ENCODE peak calls at places on chromosomes 11 and 22, in six cellular contexts. X, A, D, R, N and H are unnamed samples.

GRCh38 chr22:48268771-48269552 is 1506.5 kb downstream of the TBC1D22A start:
- DNase-seq in X (no peak), A (peak), D (no peak), R (no peak), N (no peak), H (no peak)

GRCh38 chr11:69645801-69646492 is 5.0 kb downstream of the CCND1 start:
- DNase-seq in X (no peak), A (no peak), D (no peak), R (no peak), N (no peak), H (no peak)

GRCh38 chr11:74330065-74330858 is 18.8 kb upstream of the P4HA3 start:
- DNase-seq in X (no peak), A (no peak), D (no peak), R (no peak), N (no peak), H (no peak)

GRCh38 chr22:23240639-23241389 is 60.5 kb downstream of the BCR start:
- DNase-seq in X (peak), A (no peak), D (no peak), R (no peak), N (no peak), H (no peak)

GRCh38 chr11:113664069-113664980 is 41.8 kb downstream of the TMPRSS5 start:
- DNase-seq in X (no peak), A (no peak), D (no peak), R (no peak), N (no peak), H (no peak)

GRCh38 chr11:132134322-132134721 is 763.9 kb downstream of the NTM start:
- DNase-seq in X (no peak), A (no peak), D (no peak), R (no peak), N (no peak), H (no peak)

GRCh38 chr11:55669376-55669775 is 7.4 kb downstream of the OR4C6 start:
- DNase-seq in X (no peak), A (no peak), D (no peak), R (no peak), N (no peak), H (no peak)

GRCh38 chr11:33453225-33453624 is 196.0 kb downstream of the HIPK3 start:
- DNase-seq in X (no peak), A (no peak), D (no peak), R (no peak), N (no peak), H (no peak)

GRCh38 chr22:43270949-43271348 is 72.2 kb downstream of the SCUBE1 start:
- DNase-seq in X (no peak), A (no peak), D (no peak), R (no peak), N (no peak), H (no peak)

GRCh38 chr11:75191330-75191717 is 40.4 kb downstream of the SLCO2B1 start:
- DNase-seq in X (no peak), A (no peak), D (peak), R (no peak), N (no peak), H (peak)

GRCh38 chr11:69356703-69357457 is 62.9 kb downstream of the MYEOV start:
- DNase-seq in X (no peak), A (no peak), D (no peak), R (peak), N (no peak), H (no peak)

GRCh38 chr11:109378049-109378448 is 43.9 kb upstream of the C11orf87 start:
- DNase-seq in X (no peak), A (no peak), D (no peak), R (no peak), N (no peak), H (no peak)

GRCh38 chr11:23021287-23021863 is 161.1 kb upstream of the CCDC179 start:
- DNase-seq in X (peak), A (peak), D (peak), R (no peak), N (no peak), H (no peak)

GRCh38 chr22:48090332-48090672 is 1327.9 kb downstream of the TBC1D22A start:
- DNase-seq in X (no peak), A (no peak), D (no peak), R (no peak), N (no peak), H (no peak)

GRCh38 chr11:11324090-11324489 is 29.0 kb downstream of the CSNK2A3 start:
- DNase-seq in X (no peak), A (no peak), D (no peak), R (no peak), N (no peak), H (no peak)

GRCh38 chr11:64848779-64849599 is 4.5 kb upstream of the CDC42BPG start:
- DNase-seq in X (peak), A (peak), D (no peak), R (no peak), N (no peak), H (no peak)

GRCh38 chr11:44964526-44965209 is 14.0 kb upstream of the TP53I11 start:
- DNase-seq in X (no peak), A (no peak), D (no peak), R (no peak), N (no peak), H (no peak)

GRCh38 chr11:64284962-64285884 is at the start of gene GPR137:
- DNase-seq in X (peak), A (peak), D (peak), R (peak), N (peak), H (peak)

GRCh38 chr22:37806409-37807338 is 1.1 kb upstream of the GCAT start:
- DNase-seq in X (peak), A (no peak), D (peak), R (no peak), N (no peak), H (no peak)

GRCh38 chr22:44884968-44885805 is 124.6 kb downstream of the PHF21B start:
- DNase-seq in X (no peak), A (no peak), D (no peak), R (no peak), N (no peak), H (peak)

GRCh38 chr11:60970369-60970774 is 1.1 kb upstream of the CD6 start:
- DNase-seq in X (peak), A (peak), D (peak), R (peak), N (peak), H (peak)

GRCh38 chr11:31955838-31956237 is 135.0 kb upstream of the RCN1 start:
- DNase-seq in X (no peak), A (no peak), D (no peak), R (no peak), N (no peak), H (no peak)

GRCh38 chr11:104968856-104969776 is 742 bp upstream of the CASP4 start:
- DNase-seq in X (peak), A (no peak), D (no peak), R (no peak), N (no peak), H (peak)

GRCh38 chr11:72758304-72758689 is 6.1 kb upstream of the ARAP1 start:
- DNase-seq in X (no peak), A (no peak), D (no peak), R (no peak), N (no peak), H (no peak)

GRCh38 chr11:6402561-6402981 is 12.3 kb downstream of the SMPD1 start:
- DNase-seq in X (peak), A (peak), D (no peak), R (no peak), N (peak), H (no peak)

GRCh38 chr22:26805131-26805530 is 147.7 kb downstream of the MIAT start:
- DNase-seq in X (no peak), A (no peak), D (no peak), R (no peak), N (no peak), H (no peak)

GRCh38 chr11:62340269-62340901 is 3.1 kb downstream of the ASRGL1 start:
- DNase-seq in X (peak), A (peak), D (peak), R (no peak), N (peak), H (peak)

GRCh38 chr22:42473484-42474193 is 41.4 kb upstream of the NFAM1 start:
- DNase-seq in X (peak), A (peak), D (peak), R (no peak), N (no peak), H (no peak)

GRCh38 chr11:11672101-11672500 is 50.3 kb upstream of the GALNT18 start:
- DNase-seq in X (no peak), A (no peak), D (no peak), R (no peak), N (no peak), H (no peak)

GRCh38 chr11:75422248-75423231 is 10.5 kb downstream of the KLHL35 start:
- DNase-seq in X (peak), A (no peak), D (no peak), R (peak), N (no peak), H (no peak)

GRCh38 chr22:32226236-32227119 is 21.6 kb upstream of the RFPL2 start:
- DNase-seq in X (no peak), A (no peak), D (no peak), R (no peak), N (no peak), H (no peak)
- TF ChIP-seq CTCF in X (no peak), A (no peak), D (no peak), R (no peak), N (no peak), H (no peak)

DNA sequence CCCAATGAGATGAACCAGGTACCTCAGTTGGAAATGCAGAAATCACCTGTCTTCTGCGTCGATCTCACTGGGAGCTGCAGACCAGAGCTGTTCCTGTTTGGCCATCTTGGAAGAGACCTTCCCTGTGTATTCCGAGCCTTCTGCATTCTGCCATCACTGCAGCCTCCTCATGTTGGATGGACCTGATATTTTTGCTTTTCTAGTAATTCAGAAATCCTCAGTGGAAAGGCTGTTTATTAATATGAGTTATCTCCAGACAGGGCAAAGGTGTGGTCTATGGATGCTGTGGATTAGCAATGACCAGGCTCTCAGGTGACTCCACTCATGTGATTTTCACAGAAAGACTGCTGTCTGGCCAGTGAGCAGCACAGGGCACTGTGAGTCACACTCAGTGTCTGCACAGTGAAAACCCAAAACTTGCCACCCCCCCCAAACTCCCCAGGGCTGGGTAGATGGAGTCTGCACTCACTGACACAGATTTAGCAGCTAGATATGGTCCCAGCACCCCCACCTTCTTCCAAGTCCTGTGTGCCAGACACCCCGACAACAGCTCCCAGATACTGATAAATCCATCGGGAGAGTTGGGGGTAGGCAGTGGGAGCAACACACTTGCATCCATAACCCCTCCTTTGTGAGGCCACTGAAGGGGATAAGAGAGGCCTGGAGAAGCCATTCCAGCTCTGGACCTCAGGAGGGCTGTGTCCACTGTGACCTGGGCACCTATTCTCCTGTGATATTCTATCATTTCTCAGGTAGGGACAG is 75.2 kb upstream of the TOP3B start:
- DNase-seq in X (no peak), A (no peak), D (no peak), R (no peak), N (no peak), H (no peak)
- TF ChIP-seq CTCF in X (no peak), A (no peak), D (no peak), R (no peak), N (no peak), H (no peak)

GRCh38 chr22:20758688-20759087 is 15.2 kb upstream of the SERPIND1 start:
- DNase-seq in X (no peak), A (no peak), D (no peak), R (no peak), N (no peak), H (no peak)
- TF ChIP-seq CTCF in X (no peak), A (no peak), D (no peak), R (no peak), N (no peak), H (no peak)

DNA sequence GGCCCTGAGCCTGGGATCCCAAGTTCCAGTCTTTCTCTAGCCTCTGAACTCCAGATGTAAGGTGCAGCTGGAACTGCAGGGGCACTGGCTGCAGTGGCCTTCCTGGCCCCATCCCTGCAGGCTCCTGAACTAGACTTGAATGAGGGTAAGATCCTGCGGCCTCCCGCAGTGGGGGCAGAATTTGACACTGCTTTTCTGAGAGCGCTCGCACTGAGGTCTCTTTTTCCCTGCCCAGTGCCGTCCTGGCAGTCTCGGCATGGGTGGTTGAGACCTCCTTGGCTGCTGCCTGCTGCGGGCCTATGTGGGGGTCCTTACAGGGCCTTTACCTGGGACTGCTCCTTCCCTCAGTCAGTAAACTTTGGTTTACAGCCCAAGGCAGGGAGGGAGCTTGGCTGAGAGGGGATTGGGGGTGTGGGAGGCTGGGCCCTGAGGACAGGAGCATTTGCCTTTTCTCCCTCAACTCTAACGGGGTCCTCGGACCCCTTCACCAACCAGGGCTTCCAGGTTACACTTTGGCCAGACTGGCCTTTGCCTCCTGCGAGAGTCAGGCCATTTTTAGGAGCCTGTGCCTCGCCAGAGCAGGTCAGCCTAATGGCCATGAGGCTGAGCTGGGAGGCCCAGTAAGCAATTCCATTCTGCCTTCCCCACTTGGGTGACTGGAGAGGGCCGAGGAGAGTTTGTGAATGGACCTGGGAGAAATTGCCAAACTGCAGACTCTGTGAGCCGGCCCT is 35.4 kb downstream of the FAM83F start:
- DNase-seq in X (no peak), A (no peak), D (no peak), R (no peak), N (no peak), H (no peak)
- TF ChIP-seq CTCF in X (no peak), A (no peak), D (no peak), R (no peak), N (no peak), H (no peak)

GRCh38 chr11:1916132-1916985 is 3.1 kb upstream of the TNNT3 start:
- DNase-seq in X (no peak), A (no peak), D (no peak), R (no peak), N (no peak), H (no peak)

GRCh38 chr11:1916986-1917522 is 2.4 kb upstream of the TNNT3 start:
- DNase-seq in X (no peak), A (no peak), D (no peak), R (no peak), N (no peak), H (no peak)

GRCh38 chr11:1918436-1919315 is 827 bp upstream of the TNNT3 start:
- DNase-seq in X (no peak), A (no peak), D (no peak), R (no peak), N (no peak), H (no peak)

GRCh38 chr11:1919428-1920127 is at the start of gene TNNT3:
- DNase-seq in X (no peak), A (no peak), D (no peak), R (no peak), N (no peak), H (no peak)

DNA sequence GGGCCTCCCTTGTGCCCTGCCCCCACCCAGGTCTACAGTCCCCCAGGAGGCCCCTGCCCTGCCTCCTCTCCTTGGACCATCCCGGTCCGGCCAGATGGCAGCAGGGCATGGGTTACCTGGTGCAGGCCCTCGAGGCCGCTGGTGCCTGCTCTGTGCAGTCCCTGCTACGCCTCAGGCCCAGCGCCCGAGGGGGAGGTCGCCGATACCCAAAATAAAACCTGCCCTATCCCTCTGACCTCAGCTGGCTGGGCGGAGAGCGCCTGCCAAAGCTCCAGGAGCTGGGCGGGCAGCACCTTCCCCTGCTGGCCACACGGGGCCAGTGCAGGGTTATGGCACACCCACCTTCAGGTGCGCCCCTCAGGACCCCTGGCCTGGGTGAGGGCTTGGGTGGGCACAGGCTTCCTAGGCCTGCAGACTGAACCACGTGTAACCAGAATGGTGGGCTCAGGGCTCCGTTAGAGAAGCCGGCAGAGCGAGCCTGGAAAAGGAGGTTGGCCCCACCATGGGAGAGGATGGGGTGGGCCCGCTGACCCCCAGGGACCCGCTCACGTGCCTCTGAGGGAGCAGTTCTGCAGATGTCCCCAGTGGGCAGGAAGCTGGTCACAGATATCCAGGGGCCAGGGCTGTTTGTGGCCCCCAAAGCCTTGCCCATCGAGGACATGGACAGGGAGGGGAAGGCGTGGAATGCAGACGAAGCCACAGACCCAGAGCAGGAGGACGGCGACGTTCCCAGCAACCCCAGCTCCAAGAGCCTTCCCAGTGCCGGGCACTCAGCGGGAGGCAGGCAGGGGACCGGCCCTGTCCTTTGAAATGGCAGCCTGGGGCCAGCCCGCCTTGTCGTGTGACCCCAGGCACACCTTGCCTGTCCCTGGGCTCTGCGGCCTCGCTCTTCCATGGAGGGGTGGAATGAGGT is 1.7 kb upstream of the TNNT3 start:
- DNase-seq in X (no peak), A (no peak), D (no peak), R (no peak), N (no peak), H (no peak)
- TF ChIP-seq CTCF in X (peak), A (peak), D (peak), R (peak), N (peak), H (peak)